ENCODE peak calls at places on chromosome 11, in ten cellular contexts. O is stimulated activated CD4-positive, alpha-beta T cell treated with anti-CD3 and anti-CD28 coated beads, Interleukin-2, amount 100 ng/mL, for 48 hours; I is islet precursor cell; H is cardiac fibroblast; N is AG04450; U is activated CD8-positive, alpha-beta memory T cell treated with anti-CD3 and anti-CD28 coated beads for 24 hours; T is HFFc6; Q is H4; J is NCI-H510A treated with DMSO at 0.1 percent for 48 hours; C is stimulated activated CD8-positive, alpha-beta memory T cell treated with anti-CD3 and anti-CD28 coated beads, Interleukin-4, amount 100 ng/mL, for 1 hour. Z is an unnamed sample.
A peak's percentile ranks its signal among the peaks of the same experiment; 100 is the strongest.

GRCh38 chr11:84855846-84856245 is 771.3 kb downstream of the DLG2 start:
- DNase-seq in O (no peak), I (no peak), H (peak; percentile 84), N (peak; percentile 3), U (no peak), T (peak; percentile 29), Q (no peak), J (no peak), C (no peak), Z (peak; percentile 17)

GRCh38 chr11:79440451-79441158 is at the start of gene TENM4:
- DNase-seq in O (no peak), I (peak; percentile 84), H (peak; percentile 73), N (peak; percentile 77), U (no peak), T (peak; percentile 92), Q (peak; percentile 37), J (peak; percentile 55), C (no peak), Z (peak; percentile 40)

GRCh38 chr11:875203-875602 is 32.6 kb downstream of the TSPAN4 start:
- DNase-seq in O (no peak), I (no peak), H (no peak), N (no peak), U (no peak), T (no peak), Q (no peak), J (no peak), C (no peak), Z (no peak)

GRCh38 chr11:83610996-83611395 is 324.8 kb upstream of the CCDC90B start:
- DNase-seq in O (no peak), I (no peak), H (no peak), N (no peak), U (no peak), T (no peak), Q (no peak), J (no peak), C (no peak), Z (no peak)

GRCh38 chr11:132284048-132284447 is 913.6 kb downstream of the NTM start:
- DNase-seq in O (no peak), I (no peak), H (no peak), N (no peak), U (no peak), T (no peak), Q (no peak), J (no peak), C (no peak), Z (no peak)

GRCh38 chr11:121241300-121242176 is 51.0 kb upstream of the SC5D start:
- DNase-seq in O (no peak), I (no peak), H (no peak), N (no peak), U (no peak), T (no peak), Q (no peak), J (no peak), C (no peak), Z (no peak)

GRCh38 chr11:102111787-102112653 is 1.8 kb downstream of the YAP1 start:
- DNase-seq in O (no peak), I (no peak), H (peak; percentile 92), N (no peak), U (no peak), T (peak; percentile 92), Q (peak; percentile 78), J (no peak), C (no peak), Z (peak; percentile 44)

GRCh38 chr11:62604460-62605130 is 2.9 kb upstream of the MTA2 start:
- DNase-seq in O (no peak), I (peak; percentile 62), H (no peak), N (no peak), U (no peak), T (no peak), Q (no peak), J (no peak), C (no peak), Z (no peak)

GRCh38 chr11:111148116-111148515 is 97.4 kb upstream of the POU2AF2 start:
- DNase-seq in O (no peak), I (no peak), H (no peak), N (no peak), U (no peak), T (no peak), Q (no peak), J (no peak), C (no peak), Z (no peak)

GRCh38 chr11:111206472-111206871 is 39.1 kb upstream of the POU2AF2 start:
- DNase-seq in O (no peak), I (no peak), H (peak; percentile 87), N (peak; percentile 24), U (no peak), T (peak; percentile 51), Q (no peak), J (no peak), C (no peak), Z (peak; percentile 38)

Z was measured in AG04449.